ENCODE peak calls at places on chromosome 15, in four cellular contexts. One of them, this sample, is unnamed.

GRCh38 chr15:40812721-40813425 is 5.6 kb upstream of the DNAJC17 start:
- DNase-seq in AG04450: no peak
- DNase-seq in cardiac fibroblast: no peak
- DNase-seq in K562: no peak
- DNase-seq in this sample: no peak

GRCh38 chr15:72785452-72786243 is 2.1 kb upstream of the ADPGK start:
- DNase-seq in cardiac fibroblast: peak
- DNase-seq in K562: no peak
- DNase-seq in AG04450: peak
- DNase-seq in this sample: no peak

GRCh38 chr15:91572110-91572509 is 281.4 kb upstream of the SLCO3A1 start:
- DNase-seq in AG04450: no peak
- DNase-seq in cardiac fibroblast: peak
- DNase-seq in K562: no peak
- DNase-seq in this sample: no peak

GRCh38 chr15:27828721-27829120 is 270.4 kb downstream of the OCA2 start:
- DNase-seq in AG04450: no peak
- DNase-seq in K562: no peak
- DNase-seq in cardiac fibroblast: no peak
- DNase-seq in this sample: no peak

GRCh38 chr15:92958105-92958504 is 58.0 kb downstream of the CHD2 start:
- DNase-seq in K562: no peak
- DNase-seq in cardiac fibroblast: peak
- DNase-seq in AG04450: no peak
- DNase-seq in this sample: no peak

GRCh38 chr15:41949400-41950126 is 22.8 kb downstream of the EHD4 start:
- DNase-seq in K562: no peak
- DNase-seq in AG04450: no peak
- DNase-seq in cardiac fibroblast: peak
- DNase-seq in this sample: no peak

GRCh38 chr15:41862515-41863116 is 24.0 kb downstream of the PLA2G4B start:
- DNase-seq in cardiac fibroblast: no peak
- DNase-seq in AG04450: no peak
- DNase-seq in K562: no peak
- DNase-seq in this sample: no peak

GRCh38 chr15:73818308-73818985 is 54.9 kb upstream of the TBC1D21 start:
- DNase-seq in K562: no peak
- DNase-seq in AG04450: no peak
- DNase-seq in cardiac fibroblast: no peak
- DNase-seq in this sample: no peak

GRCh38 chr15:66625974-66626373 is 60.2 kb upstream of the LCTL start:
- DNase-seq in cardiac fibroblast: no peak
- DNase-seq in AG04450: no peak
- DNase-seq in K562: no peak
- DNase-seq in this sample: no peak

GRCh38 chr15:66735909-66736305 is 33.9 kb downstream of the SMAD6 start:
- DNase-seq in AG04450: no peak
- DNase-seq in cardiac fibroblast: no peak
- DNase-seq in K562: no peak
- DNase-seq in this sample: no peak

GRCh38 chr15:71082803-71083202 is 32.5 kb upstream of the THSD4 start:
- DNase-seq in AG04450: no peak
- DNase-seq in K562: no peak
- DNase-seq in cardiac fibroblast: no peak
- DNase-seq in this sample: no peak

GRCh38 chr15:32649336-32649735 is 7.8 kb downstream of the SCG5 start:
- DNase-seq in K562: no peak
- DNase-seq in AG04450: no peak
- DNase-seq in cardiac fibroblast: peak
- DNase-seq in this sample: no peak

GRCh38 chr15:90451215-90451850 is 63.3 kb downstream of the IQGAP1 start:
- DNase-seq in K562: no peak
- DNase-seq in AG04450: no peak
- DNase-seq in cardiac fibroblast: peak
- DNase-seq in this sample: no peak

GRCh38 chr15:95254263-95254662 is 1022.9 kb downstream of the MCTP2 start:
- DNase-seq in K562: no peak
- DNase-seq in AG04450: no peak
- DNase-seq in cardiac fibroblast: no peak
- DNase-seq in this sample: no peak

GRCh38 chr15:33059184-33059583 is 135.3 kb downstream of the FMN1 start:
- DNase-seq in K562: no peak
- DNase-seq in cardiac fibroblast: no peak
- DNase-seq in AG04450: peak
- DNase-seq in this sample: no peak

GRCh38 chr15:58748787-58749531 is 548 bp downstream of the ADAM10 start:
- DNase-seq in cardiac fibroblast: peak
- DNase-seq in K562: peak
- DNase-seq in AG04450: no peak
- DNase-seq in this sample: no peak

GRCh38 chr15:78065284-78065872 is 12.1 kb downstream of the TBC1D2B start:
- DNase-seq in cardiac fibroblast: peak
- DNase-seq in AG04450: peak
- DNase-seq in K562: no peak
- DNase-seq in this sample: no peak

GRCh38 chr15:91263632-91264477 is 163.8 kb downstream of the SV2B start:
- DNase-seq in AG04450: no peak
- DNase-seq in cardiac fibroblast: peak
- DNase-seq in K562: no peak
- DNase-seq in this sample: no peak

GRCh38 chr15:87144775-87145174 is 1065.1 kb downstream of the AGBL1 start:
- DNase-seq in AG04450: peak
- DNase-seq in K562: no peak
- DNase-seq in cardiac fibroblast: peak
- DNase-seq in this sample: no peak

GRCh38 chr15:98956796-98957553 is 50.6 kb downstream of the PGPEP1L start:
- DNase-seq in cardiac fibroblast: no peak
- DNase-seq in K562: peak
- DNase-seq in AG04450: no peak
- DNase-seq in this sample: no peak

GRCh38 chr15:38652998-38653397 is 88.4 kb upstream of the RASGRP1 start:
- DNase-seq in cardiac fibroblast: no peak
- DNase-seq in AG04450: no peak
- DNase-seq in K562: no peak
- DNase-seq in this sample: no peak

GRCh38 chr15:75437721-75438120 is 13.8 kb downstream of the SIN3A start:
- DNase-seq in cardiac fibroblast: no peak
- DNase-seq in K562: no peak
- DNase-seq in AG04450: no peak
- DNase-seq in this sample: no peak

DNA sequence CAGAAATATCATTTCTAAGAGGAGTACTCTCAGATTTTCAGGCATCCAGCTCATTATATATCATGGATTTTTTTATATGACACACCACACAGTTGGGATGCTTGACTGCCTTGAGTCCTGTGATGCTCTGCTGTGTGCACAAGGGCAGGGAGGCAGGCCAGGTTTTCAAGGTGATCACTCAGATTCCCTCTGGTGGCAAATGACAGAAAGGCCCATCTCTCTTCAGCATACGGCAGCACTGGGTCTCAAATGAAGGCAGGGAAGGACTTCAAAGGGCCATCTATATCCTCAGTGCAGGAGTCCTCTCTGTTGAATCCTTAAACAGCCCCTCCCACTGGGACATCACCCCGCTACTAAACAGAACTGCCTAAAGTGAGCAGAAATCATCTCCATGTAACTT is 54.8 kb upstream of the MYO5C start:
- DNase-seq in K562: no peak
- DNase-seq in cardiac fibroblast: no peak
- DNase-seq in AG04450: no peak
- DNase-seq in this sample: no peak
- TF ChIP-seq CTCF in K562: no peak
- TF ChIP-seq CTCF in cardiac fibroblast: no peak
- TF ChIP-seq CTCF in AG04450: no peak
- TF ChIP-seq CTCF in this sample: no peak

DNA sequence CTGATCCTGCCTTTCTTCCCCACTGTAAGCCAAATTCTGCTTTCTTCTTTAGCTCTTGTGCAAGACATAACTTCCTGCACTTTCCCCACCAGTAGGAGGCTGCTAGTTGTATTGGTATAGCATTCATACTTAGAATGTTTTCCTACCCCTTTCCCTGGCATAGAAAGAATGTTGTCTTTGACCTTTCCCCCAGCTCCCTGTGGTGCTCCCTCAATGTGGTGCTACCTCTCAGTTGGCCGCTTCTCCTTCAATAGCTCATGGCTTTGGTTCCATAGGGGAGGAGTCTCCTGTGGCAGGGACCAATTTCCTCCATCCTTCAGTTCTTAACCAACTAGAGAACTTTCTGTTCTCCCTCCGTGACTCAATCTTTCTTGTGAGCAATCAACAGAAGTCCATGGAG is 67.5 kb upstream of the AKAP13 start:
- DNase-seq in AG04450: no peak
- DNase-seq in cardiac fibroblast: peak
- DNase-seq in K562: no peak
- DNase-seq in this sample: no peak
- TF ChIP-seq CTCF in AG04450: peak
- TF ChIP-seq CTCF in cardiac fibroblast: peak
- TF ChIP-seq CTCF in K562: no peak
- TF ChIP-seq CTCF in this sample: peak

GRCh38 chr15:79340315-79340602 is 29.3 kb downstream of the TMED3 start:
- DNase-seq in AG04450: no peak
- DNase-seq in cardiac fibroblast: no peak
- DNase-seq in K562: no peak
- DNase-seq in this sample: no peak
- TF ChIP-seq CTCF in AG04450: no peak
- TF ChIP-seq CTCF in cardiac fibroblast: no peak
- TF ChIP-seq CTCF in K562: no peak
- TF ChIP-seq CTCF in this sample: peak

DNA sequence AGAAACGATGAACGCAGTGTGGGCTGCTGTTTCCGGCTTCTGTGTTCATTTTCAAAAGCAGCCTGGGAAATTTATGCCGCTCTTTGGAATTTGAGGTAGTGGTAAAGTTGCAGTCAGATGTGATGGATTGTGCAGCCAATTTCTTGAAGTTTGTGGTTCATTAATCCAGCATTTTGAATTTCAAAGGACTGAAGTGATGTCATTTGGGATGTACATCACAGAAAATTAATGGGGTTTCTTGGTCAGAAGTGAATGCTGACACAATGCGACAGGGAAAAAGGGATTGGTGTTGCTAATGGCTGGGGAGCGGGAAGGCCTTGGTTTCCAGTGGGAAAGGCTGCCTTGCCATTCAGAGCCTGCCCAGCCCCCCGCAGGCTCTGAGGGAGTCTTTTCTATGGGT is 110.9 kb upstream of the KLHL25 start:
- DNase-seq in AG04450: no peak
- DNase-seq in K562: no peak
- DNase-seq in cardiac fibroblast: no peak
- DNase-seq in this sample: no peak
- TF ChIP-seq CTCF in AG04450: no peak
- TF ChIP-seq CTCF in K562: no peak
- TF ChIP-seq CTCF in cardiac fibroblast: no peak
- TF ChIP-seq CTCF in this sample: no peak

DNA sequence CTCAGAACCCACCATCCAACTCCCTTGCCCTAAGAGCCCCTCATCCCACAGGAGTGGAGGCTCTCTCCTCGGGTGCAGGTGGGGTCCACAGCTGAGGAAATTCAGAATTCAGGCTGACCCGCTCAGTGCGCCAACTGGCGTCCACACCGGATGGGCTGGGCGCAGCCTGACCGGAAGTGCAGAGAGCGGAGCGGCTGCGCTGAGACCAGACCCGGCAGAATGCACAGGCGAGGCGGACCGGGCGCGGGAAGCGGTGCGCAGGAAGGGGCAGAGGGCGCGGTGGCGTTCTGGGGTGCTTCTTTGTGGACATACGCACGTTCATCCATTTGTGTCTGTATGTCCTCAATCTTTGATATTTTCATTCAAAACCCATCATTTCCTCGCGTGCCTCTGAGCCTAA is 210.5 kb upstream of the NDN start:
- DNase-seq in cardiac fibroblast: no peak
- DNase-seq in K562: no peak
- DNase-seq in AG04450: no peak
- DNase-seq in this sample: no peak
- TF ChIP-seq CTCF in cardiac fibroblast: no peak
- TF ChIP-seq CTCF in K562: no peak
- TF ChIP-seq CTCF in AG04450: no peak
- TF ChIP-seq CTCF in this sample: no peak

DNA sequence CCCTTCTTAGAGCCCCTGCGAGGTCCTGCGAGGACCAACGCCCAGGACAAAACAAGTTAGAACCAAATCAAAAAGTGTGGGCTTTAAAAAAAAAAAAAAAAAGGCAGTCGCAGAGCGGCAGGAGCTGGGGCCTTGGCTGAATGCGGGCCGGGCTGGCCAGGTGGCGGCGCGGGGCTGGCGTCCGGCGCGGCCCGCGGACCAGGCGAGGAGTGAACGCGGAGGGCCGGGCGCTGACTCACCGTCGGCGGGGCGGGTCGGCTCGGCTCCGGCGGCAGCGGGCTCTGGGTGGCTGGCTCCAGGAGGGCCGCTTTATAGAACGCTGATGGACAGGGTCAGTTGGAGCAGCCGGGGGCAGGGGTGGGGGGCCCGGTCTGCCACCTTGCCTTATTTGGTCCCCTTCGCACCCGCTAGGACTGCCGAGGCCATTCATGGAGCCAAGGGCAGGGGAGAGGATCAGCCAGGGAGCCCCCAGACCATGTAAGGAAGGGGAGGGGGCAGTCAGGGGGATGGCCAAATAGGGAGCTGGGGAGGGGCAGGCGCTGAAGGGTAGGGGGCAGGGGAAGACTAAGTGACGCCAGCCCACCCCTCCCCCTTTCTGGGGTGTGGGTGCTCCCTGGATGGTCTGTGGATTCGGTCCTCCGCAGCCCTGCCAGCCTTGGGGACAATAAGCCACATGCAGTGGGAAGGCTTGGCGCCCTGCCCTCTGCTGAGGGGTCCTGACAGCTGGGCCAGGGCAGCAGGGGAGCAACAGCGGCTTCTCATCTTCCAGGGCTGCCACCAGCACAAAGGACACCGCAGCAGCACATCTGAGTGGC is at the start of gene ACTC1:
- DNase-seq in AG04450: no peak
- DNase-seq in cardiac fibroblast: peak
- DNase-seq in K562: peak
- DNase-seq in this sample: no peak
- TF ChIP-seq CTCF in AG04450: no peak
- TF ChIP-seq CTCF in cardiac fibroblast: no peak
- TF ChIP-seq CTCF in K562: no peak
- TF ChIP-seq CTCF in this sample: no peak

DNA sequence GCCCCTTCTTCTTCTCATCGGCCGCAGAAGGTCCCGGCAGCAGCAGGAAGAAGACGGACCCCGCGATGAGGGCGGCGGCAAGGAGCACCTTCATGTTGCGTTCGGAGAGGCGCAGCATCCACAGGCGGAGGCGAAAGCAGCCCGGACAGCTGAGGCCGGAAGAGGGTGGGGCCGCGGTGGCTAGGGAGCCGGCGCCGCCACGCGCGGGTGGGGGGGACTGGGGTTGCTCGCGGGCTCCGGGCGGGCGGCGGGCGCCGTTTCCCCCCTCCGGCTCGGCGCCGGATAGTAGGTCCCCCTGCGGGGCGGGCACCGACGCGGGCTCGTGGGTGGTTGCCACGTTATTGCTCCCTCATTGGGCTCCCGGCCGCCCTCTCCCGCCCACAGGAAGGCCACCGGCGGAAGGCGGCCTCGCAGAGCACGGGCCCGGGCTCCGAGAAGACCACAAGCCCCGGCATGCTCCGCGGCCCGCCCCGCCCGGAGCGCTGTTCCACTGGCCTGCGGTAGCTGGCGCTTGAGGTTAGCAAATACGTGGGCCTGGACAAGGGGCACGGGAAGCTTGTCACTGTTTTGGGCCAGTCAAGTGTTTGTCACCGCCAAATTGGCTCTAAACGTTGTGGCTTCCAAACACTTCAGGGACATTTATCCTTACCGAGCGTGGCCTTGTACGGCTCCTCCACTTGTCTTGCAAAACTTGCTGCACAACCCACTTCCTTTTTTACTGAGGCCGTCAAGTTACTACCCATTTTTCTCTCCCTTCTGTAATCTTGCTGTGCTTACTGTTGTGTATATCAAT is at the start of gene PPIB:
- DNase-seq in AG04450: peak
- DNase-seq in K562: peak
- DNase-seq in cardiac fibroblast: peak
- DNase-seq in this sample: peak
- TF ChIP-seq CTCF in AG04450: peak
- TF ChIP-seq CTCF in K562: peak
- TF ChIP-seq CTCF in cardiac fibroblast: peak
- TF ChIP-seq CTCF in this sample: peak

This sample was measured in Panc1.